ENCODE peak calls at places on chromosomes 4 and X, in eight cellular contexts. Z is K562, M is SK-N-SH, X is HCT116, U is HL-60, H is GM23338, F is HepG2, N is GM12878. O is an unnamed sample.

GRCh38 chr4:186144180-186144579 is 39.7 kb downstream of the FAM149A start:
- DNase-seq in N (no peak), U (no peak), H (peak), X (no peak), F (no peak), M (peak), Z (no peak), O (no peak)

GRCh38 chr4:82705881-82706280 is 92.7 kb downstream of the SCD5 start:
- DNase-seq in H (no peak), M (no peak), Z (no peak), X (no peak), F (no peak), N (no peak), U (no peak), O (no peak)

GRCh38 chr4:81503586-81503985 is 31.9 kb upstream of the RASGEF1B start:
- DNase-seq in N (no peak), U (no peak), F (no peak), M (no peak), H (no peak), Z (no peak), X (no peak), O (no peak)

GRCh38 chr4:133000012-133000411 is 149.1 kb upstream of the PCDH10 start:
- DNase-seq in X (no peak), M (no peak), F (no peak), Z (no peak), U (no peak), N (no peak), H (no peak), O (no peak)

GRCh38 chr4:83569967-83570366 is 34.1 kb downstream of the GPAT3 start:
- DNase-seq in U (peak), F (no peak), M (no peak), H (no peak), N (no peak), X (no peak), Z (no peak), O (no peak)

GRCh38 chr4:185742766-185743165 is 69.2 kb downstream of the SORBS2 start:
- DNase-seq in U (no peak), F (no peak), M (no peak), N (no peak), H (no peak), X (no peak), Z (no peak), O (no peak)

GRCh38 chrX:69153060-69153730 is 12.1 kb downstream of the PJA1 start:
- DNase-seq in N (no peak), H (peak), F (peak), X (no peak), U (no peak), M (peak), Z (no peak), O (no peak)

GRCh38 chr4:113743690-113744089 is 17.8 kb downstream of the CAMK2D start:
- DNase-seq in X (no peak), Z (no peak), U (no peak), F (no peak), H (no peak), M (no peak), N (no peak), O (no peak)

GRCh38 chr4:157204634-157205244 is 15.8 kb upstream of the GRIA2 start:
- DNase-seq in F (peak), H (peak), N (no peak), X (peak), M (peak), Z (peak), U (no peak), O (no peak)

GRCh38 chr4:169270156-169270809 is 473 bp downstream of the SH3RF1 start:
- DNase-seq in M (peak), Z (peak), F (no peak), N (no peak), H (peak), X (no peak), U (peak), O (no peak)

GRCh38 chrX:110320588-110320987 is 2.7 kb upstream of the AMMECR1 start:
- DNase-seq in N (no peak), Z (no peak), X (no peak), M (no peak), U (no peak), F (no peak), H (peak), O (no peak)

GRCh38 chr4:183332447-183332846 is 10.2 kb upstream of the CLDN24 start:
- DNase-seq in F (no peak), X (no peak), U (no peak), H (no peak), M (no peak), Z (no peak), N (no peak), O (no peak)

GRCh38 chrX:97267916-97268680 is 384.4 kb downstream of the RPA4 start:
- DNase-seq in N (no peak), H (no peak), F (no peak), U (no peak), X (no peak), M (no peak), Z (no peak), O (no peak)

GRCh38 chr4:152998861-152999260 is 62.7 kb downstream of the FHDC1 start:
- DNase-seq in N (no peak), H (no peak), F (no peak), M (no peak), U (no peak), X (no peak), Z (no peak), O (no peak)

DNA sequence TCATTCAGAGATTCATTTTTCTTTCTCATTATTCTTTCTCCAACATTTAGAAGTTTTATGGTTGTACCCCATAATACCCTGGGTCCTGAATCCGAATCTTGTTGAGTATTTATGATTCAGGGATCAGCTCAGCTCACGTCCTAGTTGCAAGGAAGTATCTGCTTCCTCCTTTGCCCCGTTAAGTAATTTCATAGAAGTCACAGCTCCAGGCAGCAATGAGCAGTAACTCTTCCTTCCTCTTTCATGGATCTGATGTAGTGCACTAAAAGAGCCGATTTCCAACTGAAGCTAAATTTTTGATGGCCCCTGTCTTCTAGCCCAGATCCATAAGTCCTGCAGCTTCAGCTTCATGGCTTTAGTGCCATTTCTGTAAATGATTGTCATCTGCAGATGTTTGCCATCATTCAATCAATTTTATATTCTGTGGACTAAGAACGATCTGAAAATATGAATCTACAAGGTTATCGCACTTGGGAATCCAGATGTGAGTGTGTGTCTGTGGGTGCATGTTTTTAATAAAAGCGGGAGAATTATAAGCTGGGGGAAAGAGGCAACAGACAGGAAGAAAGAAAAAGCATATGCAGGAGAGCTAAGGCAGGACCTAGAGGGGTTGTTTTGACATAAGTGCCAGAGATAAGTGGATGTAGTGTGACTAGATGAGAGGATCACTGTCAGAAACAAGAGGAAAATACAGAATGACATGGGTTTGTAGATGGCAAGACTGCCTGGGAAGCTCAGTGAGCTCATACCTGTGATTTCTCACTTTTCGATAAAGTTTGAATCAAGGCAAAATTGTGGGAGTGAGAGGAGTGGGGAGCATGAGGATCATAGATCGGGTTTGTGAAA is 17.5 kb downstream of the VEGFD start:
- DNase-seq in U (peak), M (peak), F (no peak), H (no peak), X (no peak), N (no peak), Z (no peak), O (no peak)
- H3K4me3 ChIP-seq in U (no peak), M (no peak), F (no peak), H (no peak), X (no peak), N (no peak), Z (no peak), O (no peak)

GRCh38 chrX:40922307-40922706 is 162.9 kb upstream of the USP9X start:
- DNase-seq in N (no peak), U (no peak), X (peak), F (peak), H (peak), M (peak), Z (peak), O (no peak)
- TF ChIP-seq REST in N (no peak), U (no peak), X (no peak), F (no peak), H (no peak), M (no peak), Z (no peak), O (no peak)

GRCh38 chr4:127482049-127482448 is 150.7 kb upstream of the INTU start:
- DNase-seq in Z (no peak), F (no peak), H (no peak), U (no peak), N (no peak), X (no peak), M (no peak), O (no peak)
- TF ChIP-seq POLR2AphosphoS5 in Z (no peak), F (no peak), H (no peak), U (no peak), N (no peak), X (no peak), M (no peak), O (no peak)

DNA sequence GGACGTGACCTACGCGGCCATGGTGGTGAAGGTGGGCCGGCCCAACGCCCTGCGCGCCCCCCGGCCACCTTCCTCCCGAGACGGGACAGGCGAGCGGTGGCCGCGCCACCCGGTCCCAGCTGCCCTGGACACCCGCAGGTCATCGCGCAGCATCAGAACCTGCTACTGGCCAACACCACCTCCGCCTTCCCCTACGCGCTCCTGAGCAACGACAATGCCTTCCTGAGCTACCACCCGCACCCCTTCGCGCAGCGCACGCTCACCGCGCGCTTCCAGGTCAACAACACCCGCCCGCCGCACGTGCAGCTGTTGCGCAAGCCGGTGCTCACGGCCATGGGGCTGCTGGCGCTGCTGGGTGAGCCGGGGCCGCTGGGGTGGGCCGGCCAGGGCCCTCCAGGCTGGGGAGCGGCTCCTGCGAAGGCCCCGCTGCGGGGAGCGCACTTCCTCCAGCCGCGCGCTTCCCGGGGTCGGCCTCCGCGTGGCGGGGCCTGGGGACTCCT is 9.0 kb upstream of the SLC26A1 start:
- DNase-seq in N (no peak), M (no peak), U (peak), Z (no peak), X (no peak), H (peak), F (no peak), O (no peak)
- H3K4me3 ChIP-seq in N (no peak), M (no peak), U (no peak), Z (no peak), X (no peak), H (peak), F (no peak), O (no peak)

GRCh38 chrX:136260801-136261200 is 9.6 kb upstream of the MAP7D3 start:
- DNase-seq in H (no peak), Z (no peak), U (no peak), F (no peak), M (no peak), X (no peak), N (no peak), O (no peak)
- TF ChIP-seq REST in H (no peak), Z (no peak), U (no peak), F (no peak), M (no peak), X (no peak), N (no peak), O (no peak)

GRCh38 chrX:129779747-129780146 is at the start of gene SASH3:
- DNase-seq in F (no peak), N (no peak), Z (no peak), X (no peak), M (no peak), H (no peak), U (peak), O (no peak)
- TF ChIP-seq POLR2AphosphoS5 in F (no peak), N (peak), Z (no peak), X (no peak), M (no peak), H (no peak), U (peak), O (no peak)

DNA sequence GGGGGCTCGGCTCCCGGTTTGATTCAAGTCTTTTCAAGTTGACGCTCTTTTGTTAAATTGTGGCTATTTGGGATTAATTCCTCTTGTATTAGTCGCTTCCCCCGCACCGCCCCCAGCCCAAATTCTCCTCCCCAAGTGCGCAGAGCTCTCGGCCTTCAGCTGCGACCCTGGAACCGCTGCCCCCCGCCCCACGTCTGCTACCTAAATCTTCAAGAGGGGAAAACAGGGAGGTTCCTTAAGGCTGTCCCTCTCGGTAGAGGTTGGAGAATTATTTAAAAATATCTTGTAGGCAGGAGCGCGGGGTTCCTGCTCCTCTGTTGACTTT is 852 bp upstream of the RPS6KA3 start:
- DNase-seq in U (no peak), Z (no peak), N (no peak), X (no peak), H (no peak), F (no peak), M (no peak), O (no peak)
- H3K4me3 ChIP-seq in U (peak), Z (peak), N (peak), X (peak), H (peak), F (no peak), M (peak), O (peak)